ENCODE peak calls at places on chromosomes 11 and 22, in five cellular contexts. Z is mammary epithelial cell, I is neural progenitor cell, J is K562, S is H9. L is an unnamed sample. For H4K20me1, the result is how much of the 10 kb centered on the place peaks cover.

GRCh38 chr11:59812220-59812619 is 1.6 kb upstream of the MRPL16 start:
- DNase-seq in I (no peak), Z (no peak), J (no peak), S (no peak), L (no peak)

GRCh38 chr11:128726464-128727139 is 32.7 kb downstream of the FLI1 start:
- DNase-seq in J (no peak), S (no peak), Z (no peak), I (no peak), L (no peak)

GRCh38 chr22:23010430-23010829 is 59.9 kb upstream of the GNAZ start:
- DNase-seq in J (peak), S (no peak), I (no peak), Z (no peak), L (no peak)

GRCh38 chr22:24706050-24706449 is 68.5 kb downstream of the PIWIL3 start:
- DNase-seq in Z (no peak), J (peak), S (peak), I (peak), L (no peak)

GRCh38 chr11:114195981-114196731 is 100.0 kb upstream of the NNMT start:
- DNase-seq in I (no peak), Z (peak), S (no peak), J (no peak), L (no peak)

GRCh38 chr22:30731658-30732057 is 37.0 kb downstream of the OSBP2 start:
- DNase-seq in S (no peak), J (no peak), I (no peak), Z (no peak), L (no peak)

GRCh38 chr11:120523196-120523595 is 11.6 kb downstream of the GRIK4 start:
- DNase-seq in I (no peak), Z (no peak), S (peak), J (no peak), L (no peak)

GRCh38 chr11:83061883-83062282 is 9.8 kb downstream of the RAB30 start:
- DNase-seq in S (no peak), I (no peak), Z (no peak), J (no peak), L (no peak)

GRCh38 chr11:11813288-11813962 is 28.3 kb upstream of the USP47 start:
- DNase-seq in S (no peak), Z (peak), I (no peak), J (no peak), L (peak)

GRCh38 chr11:116513894-116514293 is 258.9 kb downstream of the BUD13 start:
- DNase-seq in S (peak), Z (no peak), I (peak), J (peak), L (peak)

GRCh38 chr11:40281055-40281580 is 1178.3 kb downstream of the LRRC4C start:
- DNase-seq in I (no peak), S (no peak), J (no peak), Z (no peak), L (peak)

GRCh38 chr22:47918936-47919505 is 1156.6 kb downstream of the TBC1D22A start:
- DNase-seq in S (no peak), J (no peak), I (peak), Z (no peak), L (no peak)

GRCh38 chr22:42321908-42322561 is 51.6 kb upstream of the TCF20 start:
- DNase-seq in I (peak), J (no peak), S (no peak), Z (peak), L (no peak)

GRCh38 chr22:47195156-47195675 is 432.8 kb downstream of the TBC1D22A start:
- DNase-seq in J (no peak), S (no peak), Z (no peak), I (no peak), L (no peak)

GRCh38 chr22:23845661-23846469 is 7.1 kb upstream of the DERL3 start:
- DNase-seq in S (no peak), J (no peak), Z (no peak), I (no peak), L (no peak)

GRCh38 chr11:122756417-122756816 is 81.9 kb upstream of the CRTAM start:
- DNase-seq in Z (no peak), I (no peak), J (no peak), S (no peak), L (no peak)

GRCh38 chr22:22591348-22592299 is 32.6 kb upstream of the PRAME start:
- DNase-seq in S (no peak), Z (no peak), J (peak), I (no peak), L (no peak)

GRCh38 chr11:22244986-22245592 is 52.2 kb downstream of the ANO5 start:
- DNase-seq in S (peak), Z (peak), J (peak), I (peak), L (peak)

GRCh38 chr11:118996926-118997626 is 862 bp upstream of the CENATAC start:
- DNase-seq in Z (peak), J (peak), S (peak), I (peak), L (no peak)

GRCh38 chr11:5596611-5597201 is at the start of gene TRIM6:
- DNase-seq in Z (peak), S (peak), I (peak), J (peak), L (peak)

GRCh38 chr11:24356501-24356900 is 140.4 kb upstream of the LUZP2 start:
- DNase-seq in J (no peak), S (no peak), I (peak), Z (no peak), L (no peak)

GRCh38 chr11:111719379-111719778 is 46.8 kb downstream of the PPP2R1B start:
- DNase-seq in S (no peak), Z (peak), J (no peak), I (no peak), L (peak)

GRCh38 chr11:63608353-63609345 is 5.6 kb downstream of the PLAAT3 start:
- DNase-seq in Z (peak), I (no peak), S (no peak), J (no peak), L (peak)

GRCh38 chr22:41925783-41926460 is 684 bp downstream of the TNFRSF13C start:
- DNase-seq in I (peak), J (peak), S (peak), Z (no peak), L (no peak)

GRCh38 chr11:19060629-19061028 is at the start of gene MRGPRX2:
- DNase-seq in Z (no peak), J (no peak), I (no peak), S (no peak), L (no peak)

GRCh38 chr11:124678416-124678815 is 4.7 kb downstream of the SPA17 start:
- DNase-seq in I (no peak), Z (no peak), J (no peak), S (no peak), L (no peak)

GRCh38 chr22:50527921-50528681 is 1.7 kb downstream of the TYMP start:
- DNase-seq in S (no peak), Z (no peak), J (no peak), I (no peak), L (no peak)

GRCh38 chr11:103544874-103545273 is 435.6 kb downstream of the DYNC2H1 start:
- DNase-seq in J (no peak), Z (no peak), I (no peak), S (no peak), L (peak)

GRCh38 chr11:110858556-110858921 is 146.3 kb upstream of the ARHGAP20 start:
- DNase-seq in Z (no peak), J (no peak), I (no peak), S (no peak), L (no peak)

GRCh38 chr11:48034926-48035876 is 54.8 kb downstream of the PTPRJ start:
- DNase-seq in Z (no peak), S (no peak), I (no peak), J (no peak), L (no peak)

GRCh38 chr11:35064114-35064800 is 74.7 kb upstream of the CD44 start:
- DNase-seq in Z (no peak), I (no peak), J (no peak), S (no peak), L (peak)

GRCh38 chr22:47586038-47586437 is 823.6 kb downstream of the TBC1D22A start:
- DNase-seq in I (no peak), Z (no peak), J (no peak), S (no peak), L (no peak)

GRCh38 chr11:69912911-69913451 is 93.8 kb upstream of the FGF3 start:
- DNase-seq in Z (no peak), J (no peak), S (peak), I (peak), L (no peak)

GRCh38 chr11:83956119-83956697 is 670.0 kb upstream of the CCDC90B start:
- DNase-seq in S (no peak), J (no peak), Z (no peak), I (no peak), L (no peak)

GRCh38 chr22:36185828-36186624 is 15.6 kb downstream of the APOL4 start:
- DNase-seq in I (no peak), J (no peak), S (no peak), Z (no peak), L (no peak)
- TF ChIP-seq CTCF in I (no peak), J (peak), S (peak), Z (no peak), L (no peak)

GRCh38 chr11:9396310-9396709 is 11.9 kb downstream of the IPO7 start:
- DNase-seq in I (no peak), Z (no peak), J (no peak), S (no peak), L (peak)
- H4K20me1 ChIP-seq in I (half or more), Z (under half), J (under half), S (under half), L (half or more)

DNA sequence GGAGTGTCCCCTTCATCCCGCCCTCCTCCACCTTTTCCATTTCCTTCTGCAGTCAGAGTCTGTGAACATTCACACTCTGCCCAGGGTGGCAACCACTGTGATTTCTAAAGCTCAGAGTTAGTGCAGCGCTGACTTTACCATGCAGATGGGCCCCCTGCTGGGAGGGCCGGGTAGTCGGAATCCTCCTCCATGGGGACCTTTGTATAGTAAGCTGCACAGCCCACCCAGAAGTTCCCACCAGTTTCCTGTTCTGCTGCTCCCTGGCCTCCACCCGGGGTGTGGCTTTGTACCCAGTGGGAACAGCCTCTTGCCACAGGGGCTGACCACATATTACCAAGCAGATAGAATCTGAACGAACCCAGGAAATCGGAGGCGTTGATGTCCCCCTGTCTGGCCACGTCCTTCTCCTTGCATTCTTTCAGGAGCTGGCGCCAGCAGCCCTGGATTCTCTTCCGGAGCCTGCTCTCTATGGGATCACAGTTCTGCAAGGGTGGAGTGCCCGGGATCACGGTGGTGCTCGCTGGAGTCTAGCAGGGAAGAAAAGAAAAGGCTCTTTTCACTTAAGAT is 125.3 kb downstream of the MPPED1 start:
- DNase-seq in I (no peak), S (no peak), J (peak), Z (no peak), L (no peak)
- TF ChIP-seq CTCF in I (no peak), S (no peak), J (no peak), Z (peak), L (no peak)

GRCh38 chr11:90650124-90650523 is 427.3 kb upstream of the CHORDC1 start:
- DNase-seq in I (no peak), J (no peak), S (no peak), Z (no peak), L (no peak)

GRCh38 chr11:90646706-90647105 is 423.9 kb upstream of the CHORDC1 start:
- DNase-seq in J (no peak), Z (peak), S (no peak), I (no peak), L (no peak)

GRCh38 chr11:90646266-90646665 is 423.4 kb upstream of the CHORDC1 start:
- DNase-seq in S (no peak), J (no peak), I (no peak), Z (no peak), L (no peak)
- H4K20me1 ChIP-seq in S (under half), J (under half), I (under half), Z (under half), L (under half)

DNA sequence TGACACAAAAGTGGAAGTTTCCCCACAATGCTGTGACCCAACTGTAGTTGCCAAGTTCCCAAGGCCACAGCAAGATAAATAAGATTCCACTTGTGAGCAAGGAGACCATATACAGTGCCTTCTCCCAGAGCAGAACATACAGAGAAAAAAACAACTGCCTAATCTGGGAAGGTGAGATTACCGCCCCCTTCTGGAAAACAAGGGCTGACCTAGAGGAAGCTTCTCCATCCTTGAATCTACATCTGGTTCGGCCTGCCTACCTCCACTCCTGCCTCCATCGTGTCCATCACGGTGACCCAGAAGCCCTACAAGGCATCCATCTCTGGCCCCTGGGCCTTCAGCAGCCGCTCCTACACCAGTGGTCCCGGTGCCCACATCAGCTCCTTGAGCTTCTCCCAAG is 6.1 kb upstream of the RNASEH2C start:
- DNase-seq in I (no peak), S (no peak), Z (no peak), J (no peak), L (no peak)
- TF ChIP-seq CTCF in I (peak), S (peak), Z (no peak), J (peak), L (peak)

GRCh38 chr11:75400110-75400865 is 970 bp downstream of the RPS3 start:
- DNase-seq in I (no peak), J (no peak), S (no peak), Z (peak), L (no peak)
- H4K20me1 ChIP-seq in I (half or more), J (half or more), S (under half), Z (under half), L (half or more)

DNA sequence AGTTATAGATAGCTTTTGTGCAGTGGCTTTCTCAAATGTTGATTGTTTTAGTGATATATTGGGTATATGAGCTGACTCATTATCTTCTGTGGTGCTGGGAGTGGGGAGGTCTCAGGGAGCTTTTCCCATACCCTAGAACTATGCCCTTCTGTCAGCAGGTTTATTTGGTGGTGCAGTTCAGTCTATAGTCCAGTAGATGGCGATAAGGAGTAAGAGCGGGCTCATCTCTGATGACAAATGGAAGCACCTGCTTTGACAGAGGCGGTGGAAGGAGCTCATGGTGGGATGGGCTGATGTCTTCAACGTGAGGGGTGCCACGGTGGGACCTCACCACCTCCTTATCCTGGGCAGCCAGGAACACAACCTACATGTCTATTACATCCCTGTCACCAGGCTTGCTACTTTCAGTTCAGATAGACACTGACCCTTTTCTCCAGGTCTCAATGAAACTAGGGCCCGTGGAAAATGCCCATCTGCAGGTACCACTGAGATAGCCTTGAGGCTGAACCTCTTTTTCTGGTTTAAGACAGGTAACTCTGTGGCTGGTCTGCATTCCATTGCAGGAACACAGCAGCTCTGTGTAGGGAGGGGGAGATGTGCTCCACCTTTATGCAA is 13.0 kb upstream of the OR6A2 start:
- DNase-seq in I (peak), Z (peak), J (peak), S (peak), L (peak)
- TF ChIP-seq CTCF in I (peak), Z (peak), J (peak), S (peak), L (peak)

DNA sequence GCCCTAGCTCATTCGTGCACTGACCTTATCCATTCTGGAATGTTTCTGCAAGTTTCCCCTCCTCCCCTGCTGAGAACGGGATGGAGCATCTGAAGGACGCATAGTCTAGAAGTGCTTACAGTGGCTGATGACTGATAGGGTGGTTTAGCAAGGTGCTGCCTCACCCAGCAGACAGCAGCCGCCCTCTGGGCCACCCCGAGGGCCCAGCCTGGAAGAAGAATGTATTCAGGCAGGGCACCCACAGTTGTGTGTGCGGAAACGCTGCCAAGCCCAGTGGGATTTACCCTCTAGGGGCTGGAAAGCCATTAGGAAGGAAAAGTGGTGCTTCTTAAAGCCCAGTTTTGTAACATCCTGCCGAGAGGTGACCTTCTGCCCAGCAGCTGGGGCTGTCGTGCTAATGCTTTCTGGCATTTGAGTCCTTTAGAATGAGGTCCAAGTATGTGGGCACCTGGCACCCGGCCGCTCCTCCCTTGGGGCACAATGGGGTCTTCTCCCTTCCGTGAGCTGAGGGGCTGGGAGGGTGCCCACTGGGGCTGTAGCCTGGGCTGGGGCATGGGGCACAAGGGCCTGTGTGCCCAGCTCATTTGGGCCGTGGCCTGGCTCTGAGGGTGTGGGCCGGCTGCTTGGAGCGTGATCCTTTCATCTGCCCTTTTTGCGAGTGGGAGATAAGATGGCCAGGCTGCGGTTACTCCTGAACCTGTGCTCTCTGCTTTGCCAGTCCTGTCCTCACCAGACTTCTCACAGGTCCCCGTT is 14.4 kb downstream of the FBLN1 start:
- DNase-seq in S (no peak), I (peak), J (no peak), Z (peak), L (peak)
- H4K20me1 ChIP-seq in S (under half), I (half or more), J (under half), Z (under half), L (under half)

GRCh38 chr11:97451441-97451840 is 1061.6 kb downstream of the JRKL start:
- DNase-seq in J (no peak), Z (no peak), I (no peak), S (no peak), L (no peak)

GRCh38 chr11:97460091-97460490 is 1070.3 kb downstream of the JRKL start:
- DNase-seq in I (no peak), S (no peak), Z (no peak), J (no peak), L (no peak)

GRCh38 chr11:97454988-97455387 is 1065.2 kb downstream of the JRKL start:
- DNase-seq in J (no peak), Z (no peak), I (peak), S (no peak), L (peak)
- TF ChIP-seq CTCF in J (no peak), Z (peak), I (peak), S (peak), L (peak)

L was measured in astrocyte.